ENCODE peak calls at places on chromosomes 1 and 21, in four cellular contexts. S is hepatocyte, G is A673, Y is fibroblast of lung. T is an unnamed sample. For H3K9me3, the result is how much of the 10 kb centered on the place peaks cover.

GRCh38 chr21:35159881-35160280 is 110.8 kb upstream of the RUNX1 start:
- DNase-seq in S (no peak), G (no peak), Y (peak), T (no peak)

GRCh38 chr1:99328171-99328570 is 63.9 kb downstream of the PLPPR4 start:
- DNase-seq in Y (no peak), G (no peak), S (no peak), T (no peak)

GRCh38 chr1:187928288-187928687 is 1099.5 kb downstream of the PLA2G4A start:
- DNase-seq in G (peak), S (peak), Y (peak), T (no peak)

GRCh38 chr1:1788646-1789431 is 10.6 kb upstream of the NADK start:
- DNase-seq in S (peak), G (no peak), Y (no peak), T (peak)

GRCh38 chr21:35244514-35244913 is 195.4 kb upstream of the RUNX1 start:
- DNase-seq in Y (peak), G (no peak), S (no peak), T (peak)

GRCh38 chr1:203380395-203381150 is 29.7 kb upstream of the FMOD start:
- DNase-seq in S (no peak), G (no peak), Y (no peak), T (no peak)

GRCh38 chr1:151934048-151934493 is 24.8 kb upstream of the THEM4 start:
- DNase-seq in G (peak), Y (peak), S (peak), T (peak)

GRCh38 chr1:153572569-153573015 is 6.9 kb upstream of the S100A2 start:
- DNase-seq in S (peak), G (peak), Y (peak), T (peak)

GRCh38 chr1:60890664-60891063 is 191.7 kb upstream of the NFIA start:
- DNase-seq in S (no peak), G (no peak), Y (no peak), T (no peak)

GRCh38 chr1:211925016-211925415 is 94.5 kb upstream of the LPGAT1 start:
- DNase-seq in Y (no peak), G (no peak), S (peak), T (no peak)

GRCh38 chr1:40306296-40306695 is 10.8 kb downstream of the COL9A2 start:
- DNase-seq in S (no peak), Y (no peak), G (no peak), T (no peak)

GRCh38 chr1:239239529-239239928 is 146.8 kb upstream of the CHRM3 start:
- DNase-seq in S (no peak), G (no peak), Y (no peak), T (no peak)

GRCh38 chr1:5911871-5912271 is 80.4 kb downstream of the NPHP4 start:
- DNase-seq in S (no peak), G (no peak), Y (no peak), T (no peak)

GRCh38 chr1:1827089-1827433 is 48.8 kb upstream of the NADK start:
- DNase-seq in Y (peak), G (peak), S (no peak), T (no peak)

GRCh38 chr1:40948741-40949528 is 30.6 kb upstream of the CTPS1 start:
- DNase-seq in G (peak), Y (peak), S (peak), T (peak)

GRCh38 chr1:24782689-24783088 is 37.4 kb downstream of the CLIC4 start:
- DNase-seq in G (no peak), Y (no peak), S (no peak), T (no peak)

GRCh38 chr1:235913311-235913710 is 46.6 kb upstream of the LYST start:
- DNase-seq in S (no peak), G (no peak), Y (no peak), T (no peak)

GRCh38 chr1:85322655-85323054 is 46.2 kb upstream of the BCL10 start:
- DNase-seq in G (no peak), Y (peak), S (no peak), T (no peak)

GRCh38 chr1:23217421-23218115 is at the start of gene HTR1D:
- DNase-seq in Y (no peak), S (peak), G (no peak), T (no peak)
- H3K4me3 ChIP-seq in Y (no peak), S (peak), G (peak), T (no peak)

GRCh38 chr1:2909797-2910196 is 108.3 kb upstream of the TTC34 start:
- DNase-seq in Y (no peak), G (no peak), S (no peak), T (no peak)

GRCh38 chr1:2911391-2912178 is 109.7 kb upstream of the ACTRT2 start:
- DNase-seq in S (no peak), G (no peak), Y (no peak), T (no peak)

GRCh38 chr1:2908081-2908480 is 106.6 kb upstream of the TTC34 start:
- DNase-seq in G (no peak), S (no peak), Y (no peak), T (no peak)

GRCh38 chr1:2908561-2908960 is 107.1 kb upstream of the TTC34 start:
- DNase-seq in Y (no peak), G (no peak), S (no peak), T (no peak)

GRCh38 chr1:2910211-2910610 is 108.7 kb upstream of the TTC34 start:
- DNase-seq in G (no peak), S (no peak), Y (no peak), T (no peak)
- H3K9me3 ChIP-seq in G (under half), S (under half), Y (under half), T (under half)

DNA sequence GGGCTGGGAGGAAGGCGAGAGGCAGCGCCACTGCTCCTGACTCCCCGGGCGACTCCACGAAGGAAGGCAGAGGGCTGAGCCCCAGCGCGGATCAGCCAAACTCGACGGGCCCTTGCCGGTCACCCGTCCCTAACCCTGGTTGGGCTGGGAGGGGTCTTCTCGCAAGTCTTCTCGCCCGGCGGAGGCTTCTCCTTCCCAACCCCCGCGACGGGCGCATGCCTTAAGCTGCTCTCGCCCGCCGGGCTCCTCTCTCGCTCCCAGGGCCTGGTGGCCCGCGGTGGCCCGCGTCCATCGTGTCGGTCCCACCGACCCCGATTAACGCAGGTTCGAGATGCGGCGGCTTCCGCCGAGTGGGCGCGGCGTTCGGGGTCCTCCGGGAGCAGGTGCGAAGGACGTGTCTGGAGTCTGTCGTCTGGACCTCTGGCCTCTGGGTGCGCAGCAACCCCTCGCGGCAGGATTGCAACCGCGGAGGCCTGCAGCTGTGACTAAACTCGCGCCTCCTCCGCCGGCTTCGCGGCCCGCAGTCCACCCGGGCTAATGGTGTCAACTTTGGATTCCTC is 29.0 kb upstream of the PPM1J start:
- DNase-seq in S (peak), Y (peak), G (no peak), T (no peak)
- H3K4me3 ChIP-seq in S (no peak), Y (peak), G (no peak), T (no peak)

GRCh38 chr21:24693779-24694178 is 913.5 kb downstream of the MRPL39 start:
- DNase-seq in S (no peak), Y (no peak), G (no peak), T (no peak)
- H3K9me3 ChIP-seq in S (under half), Y (under half), G (under half), T (under half)

DNA sequence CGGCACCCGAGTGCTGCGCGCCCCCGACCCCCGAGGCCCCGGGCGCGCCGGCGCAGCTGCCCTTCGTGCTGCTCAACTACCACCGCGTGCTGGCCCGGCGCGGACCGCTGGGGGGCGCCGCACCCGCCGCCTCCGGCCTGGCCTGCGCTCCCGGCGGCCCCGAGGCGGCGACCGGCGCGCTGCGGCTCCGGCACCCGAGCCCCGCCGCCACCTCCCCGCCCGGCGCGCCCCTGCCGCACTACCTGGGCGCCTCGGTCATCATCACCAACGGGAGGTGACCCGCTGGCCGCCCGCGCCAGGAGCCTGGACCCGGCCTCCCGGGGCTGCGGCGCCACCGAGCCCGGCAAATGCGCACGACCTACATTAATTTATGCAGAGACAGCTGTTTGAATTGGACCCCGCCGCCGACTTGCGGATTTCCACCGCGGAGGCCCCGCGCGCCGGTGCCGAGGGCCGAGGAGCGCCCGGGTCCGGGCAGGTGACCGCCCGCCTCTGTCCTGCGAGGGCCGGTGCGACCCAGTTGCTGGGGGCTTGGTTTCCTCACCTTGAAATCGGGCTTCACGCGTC is 49.0 kb downstream of the SIM2 start:
- DNase-seq in Y (peak), S (peak), G (peak), T (peak)
- H3K4me3 ChIP-seq in Y (no peak), S (peak), G (no peak), T (peak)

GRCh38 chr1:143672983-143673382 is 298.8 kb downstream of the FAM72C start:
- DNase-seq in Y (no peak), S (no peak), G (no peak), T (no peak)

GRCh38 chr1:143666851-143667250 is 304.9 kb downstream of the FAM72C start:
- DNase-seq in G (no peak), Y (no peak), S (no peak), T (no peak)

GRCh38 chr1:143665606-143666005 is 306.2 kb downstream of the FAM72C start:
- DNase-seq in S (no peak), G (no peak), Y (no peak), T (peak)

GRCh38 chr1:143667730-143668129 is 304.1 kb downstream of the FAM72C start:
- DNase-seq in Y (no peak), S (no peak), G (no peak), T (no peak)
- H3K9me3 ChIP-seq in Y (under half), S (under half), G (under half), T (under half)